ENCODE peak calls at places on chromosomes 7 and 10, in six cellular contexts. One of them, this sample, is unnamed.

GRCh38 chr10:101780818-101781654 is 2.2 kb downstream of the NPM3 start:
- DNase-seq in HepG2: peak
- DNase-seq in H1: no peak
- DNase-seq in K562: peak
- DNase-seq in IMR-90: peak
- DNase-seq in GM12878: peak
- DNase-seq in this sample: peak

GRCh38 chr7:50352282-50352681 is 47.8 kb downstream of the IKZF1 start:
- DNase-seq in HepG2: no peak
- DNase-seq in H1: no peak
- DNase-seq in K562: no peak
- DNase-seq in IMR-90: no peak
- DNase-seq in GM12878: peak
- DNase-seq in this sample: no peak

GRCh38 chr10:70901276-70901878 is 13.0 kb upstream of the PCBD1 start:
- DNase-seq in HepG2: no peak
- DNase-seq in H1: no peak
- DNase-seq in K562: no peak
- DNase-seq in IMR-90: no peak
- DNase-seq in GM12878: no peak
- DNase-seq in this sample: no peak

GRCh38 chr10:7515549-7515948 is 104.7 kb upstream of the SFMBT2 start:
- DNase-seq in HepG2: no peak
- DNase-seq in H1: no peak
- DNase-seq in K562: no peak
- DNase-seq in IMR-90: no peak
- DNase-seq in GM12878: no peak
- DNase-seq in this sample: no peak

GRCh38 chr7:131370523-131370968 is 42.9 kb downstream of the MKLN1 start:
- DNase-seq in HepG2: no peak
- DNase-seq in H1: peak
- DNase-seq in K562: no peak
- DNase-seq in IMR-90: peak
- DNase-seq in GM12878: peak
- DNase-seq in this sample: no peak

GRCh38 chr10:47152861-47153349 is 147.1 kb upstream of the GDF10 start:
- DNase-seq in HepG2: no peak
- DNase-seq in H1: no peak
- DNase-seq in K562: no peak
- DNase-seq in IMR-90: no peak
- DNase-seq in GM12878: no peak
- DNase-seq in this sample: no peak

GRCh38 chr7:111239437-111239836 is 148.5 kb downstream of the LRRN3 start:
- DNase-seq in HepG2: no peak
- DNase-seq in H1: no peak
- DNase-seq in K562: no peak
- DNase-seq in IMR-90: no peak
- DNase-seq in GM12878: no peak
- DNase-seq in this sample: peak

GRCh38 chr10:61907587-61907986 is 6.1 kb downstream of the ARID5B start:
- DNase-seq in HepG2: no peak
- DNase-seq in H1: no peak
- DNase-seq in K562: no peak
- DNase-seq in IMR-90: no peak
- DNase-seq in GM12878: no peak
- DNase-seq in this sample: no peak

GRCh38 chr7:114928060-114928459 is 6.2 kb downstream of the MDFIC start:
- DNase-seq in HepG2: no peak
- DNase-seq in H1: no peak
- DNase-seq in K562: no peak
- DNase-seq in IMR-90: no peak
- DNase-seq in GM12878: no peak
- DNase-seq in this sample: no peak

GRCh38 chr7:11210374-11210773 is 236.7 kb downstream of the PHF14 start:
- DNase-seq in HepG2: no peak
- DNase-seq in H1: no peak
- DNase-seq in K562: no peak
- DNase-seq in IMR-90: no peak
- DNase-seq in GM12878: no peak
- DNase-seq in this sample: no peak

GRCh38 chr7:11206131-11206921 is 232.7 kb downstream of the PHF14 start:
- DNase-seq in HepG2: no peak
- DNase-seq in H1: no peak
- DNase-seq in K562: no peak
- DNase-seq in IMR-90: no peak
- DNase-seq in GM12878: no peak
- DNase-seq in this sample: no peak

GRCh38 chr7:11203224-11203623 is 229.6 kb downstream of the PHF14 start:
- DNase-seq in HepG2: no peak
- DNase-seq in H1: no peak
- DNase-seq in K562: no peak
- DNase-seq in IMR-90: no peak
- DNase-seq in GM12878: no peak
- DNase-seq in this sample: no peak

GRCh38 chr7:11203688-11204087 is 230.0 kb downstream of the PHF14 start:
- DNase-seq in HepG2: no peak
- DNase-seq in H1: no peak
- DNase-seq in K562: no peak
- DNase-seq in IMR-90: no peak
- DNase-seq in GM12878: no peak
- DNase-seq in this sample: no peak

GRCh38 chr7:11207565-11207964 is 233.9 kb downstream of the PHF14 start:
- DNase-seq in HepG2: no peak
- DNase-seq in H1: no peak
- DNase-seq in K562: no peak
- DNase-seq in IMR-90: no peak
- DNase-seq in GM12878: no peak
- DNase-seq in this sample: no peak
- TF ChIP-seq CTCF in HepG2: no peak
- TF ChIP-seq CTCF in H1: peak
- TF ChIP-seq CTCF in K562: no peak
- TF ChIP-seq CTCF in IMR-90: no peak
- TF ChIP-seq CTCF in GM12878: no peak
- TF ChIP-seq CTCF in this sample: peak

DNA sequence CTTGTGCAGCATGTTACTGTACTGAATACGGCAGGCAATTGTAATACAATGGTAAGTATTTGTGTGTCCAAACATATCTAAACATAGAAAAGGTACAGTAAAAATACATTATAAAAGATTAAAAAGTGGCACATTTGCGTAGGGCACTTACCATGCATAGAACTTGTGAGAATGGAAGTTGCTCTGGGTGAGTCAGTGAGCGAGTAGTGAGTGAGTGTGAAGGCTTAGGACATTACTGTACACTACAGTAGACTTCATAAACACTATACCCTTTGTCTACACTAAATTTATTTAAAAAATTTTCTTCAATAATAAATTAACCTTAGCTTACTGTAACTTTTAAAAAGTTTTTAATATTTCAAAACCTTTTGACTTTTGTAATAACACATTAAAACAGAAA is 37.5 kb downstream of the BPGM start:
- DNase-seq in HepG2: no peak
- DNase-seq in H1: no peak
- DNase-seq in K562: no peak
- DNase-seq in IMR-90: peak
- DNase-seq in GM12878: no peak
- DNase-seq in this sample: no peak
- H3K9ac ChIP-seq in HepG2: no peak
- H3K9ac ChIP-seq in H1: no peak
- H3K9ac ChIP-seq in K562: no peak
- H3K9ac ChIP-seq in IMR-90: no peak
- H3K9ac ChIP-seq in GM12878: no peak
- H3K9ac ChIP-seq in this sample: no peak

GRCh38 chr10:91622601-91623000 is 10.3 kb downstream of the PPP1R3C start:
- DNase-seq in HepG2: no peak
- DNase-seq in H1: no peak
- DNase-seq in K562: no peak
- DNase-seq in IMR-90: no peak
- DNase-seq in GM12878: no peak
- DNase-seq in this sample: no peak

GRCh38 chr10:91627344-91628102 is 5.3 kb downstream of the PPP1R3C start:
- DNase-seq in HepG2: no peak
- DNase-seq in H1: no peak
- DNase-seq in K562: no peak
- DNase-seq in IMR-90: no peak
- DNase-seq in GM12878: no peak
- DNase-seq in this sample: no peak

GRCh38 chr10:91621483-91622113 is 11.3 kb downstream of the PPP1R3C start:
- DNase-seq in HepG2: no peak
- DNase-seq in H1: no peak
- DNase-seq in K562: no peak
- DNase-seq in IMR-90: peak
- DNase-seq in GM12878: no peak
- DNase-seq in this sample: no peak

GRCh38 chr10:91626936-91627335 is 5.9 kb downstream of the PPP1R3C start:
- DNase-seq in HepG2: no peak
- DNase-seq in H1: no peak
- DNase-seq in K562: no peak
- DNase-seq in IMR-90: no peak
- DNase-seq in GM12878: no peak
- DNase-seq in this sample: no peak

DNA sequence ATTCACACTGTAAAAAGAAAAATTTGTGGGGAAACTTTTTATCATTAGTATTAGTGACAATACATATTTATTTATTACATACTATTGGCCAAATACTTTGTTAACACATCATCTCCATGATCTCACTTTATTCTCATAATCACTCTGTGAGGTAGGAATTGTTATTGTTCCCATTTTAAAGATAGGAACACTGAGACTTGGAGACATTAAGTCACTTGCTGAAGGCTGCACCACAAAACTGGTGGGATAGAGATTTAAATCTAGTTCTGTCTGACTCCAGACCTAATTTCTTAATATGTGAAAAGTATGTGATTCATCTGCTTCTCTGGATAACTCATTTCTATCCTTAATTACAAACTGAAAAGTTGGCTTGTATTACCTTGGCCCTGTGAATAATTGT is 8.2 kb downstream of the PPP1R3C start:
- DNase-seq in HepG2: no peak
- DNase-seq in H1: no peak
- DNase-seq in K562: no peak
- DNase-seq in IMR-90: no peak
- DNase-seq in GM12878: no peak
- DNase-seq in this sample: no peak
- TF ChIP-seq USF2 in HepG2: no peak
- TF ChIP-seq USF2 in H1: no peak
- TF ChIP-seq USF2 in K562: no peak
- TF ChIP-seq USF2 in IMR-90: no peak
- TF ChIP-seq USF2 in GM12878: no peak
- TF ChIP-seq USF2 in this sample: no peak

GRCh38 chr10:100185364-100186252 is at the start of gene ERLIN1:
- DNase-seq in HepG2: peak
- DNase-seq in H1: peak
- DNase-seq in K562: peak
- DNase-seq in IMR-90: peak
- DNase-seq in GM12878: peak
- DNase-seq in this sample: peak
- TF ChIP-seq CTCF in HepG2: peak
- TF ChIP-seq CTCF in H1: no peak
- TF ChIP-seq CTCF in K562: no peak
- TF ChIP-seq CTCF in IMR-90: no peak
- TF ChIP-seq CTCF in GM12878: no peak
- TF ChIP-seq CTCF in this sample: no peak

DNA sequence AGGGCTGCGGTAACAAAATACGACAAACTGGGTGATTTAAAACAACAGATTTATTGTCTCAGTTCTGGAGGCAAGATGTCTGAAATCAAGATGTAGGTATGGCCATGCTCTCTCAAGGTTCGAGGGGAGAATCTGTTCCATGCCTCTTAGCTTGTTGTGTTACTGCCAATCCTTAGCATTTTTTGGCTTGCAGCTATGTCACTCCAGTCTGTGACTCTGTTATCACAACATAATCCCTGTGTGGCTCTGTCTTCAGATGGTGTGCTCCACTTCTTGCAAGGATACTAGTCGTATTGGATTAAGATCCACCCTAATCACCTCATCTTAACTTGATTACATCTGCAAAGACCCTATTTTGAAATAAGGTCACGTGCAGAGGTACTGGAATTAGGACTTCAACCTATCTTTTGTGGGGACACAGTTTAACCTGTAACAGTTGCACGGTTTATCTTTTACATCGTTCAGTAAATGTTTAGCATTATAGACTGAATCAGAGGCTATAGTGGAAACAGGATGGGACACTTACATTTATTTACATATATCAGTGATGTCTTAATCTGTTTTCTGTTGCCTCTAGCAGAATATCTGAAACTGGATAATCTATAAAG is 3.1 kb downstream of the C1GALT1 start:
- DNase-seq in HepG2: no peak
- DNase-seq in H1: no peak
- DNase-seq in K562: no peak
- DNase-seq in IMR-90: no peak
- DNase-seq in GM12878: no peak
- DNase-seq in this sample: no peak
- H3K9ac ChIP-seq in HepG2: peak
- H3K9ac ChIP-seq in H1: no peak
- H3K9ac ChIP-seq in K562: no peak
- H3K9ac ChIP-seq in IMR-90: no peak
- H3K9ac ChIP-seq in GM12878: no peak
- H3K9ac ChIP-seq in this sample: no peak

GRCh38 chr7:116196947-116197346 is 13.4 kb upstream of the TES start:
- DNase-seq in HepG2: no peak
- DNase-seq in H1: no peak
- DNase-seq in K562: no peak
- DNase-seq in IMR-90: no peak
- DNase-seq in GM12878: no peak
- DNase-seq in this sample: no peak

GRCh38 chr7:116197355-116197754 is 13.0 kb upstream of the TES start:
- DNase-seq in HepG2: no peak
- DNase-seq in H1: no peak
- DNase-seq in K562: no peak
- DNase-seq in IMR-90: no peak
- DNase-seq in GM12878: no peak
- DNase-seq in this sample: no peak

GRCh38 chr7:116195451-116195850 is 14.9 kb upstream of the TES start:
- DNase-seq in HepG2: no peak
- DNase-seq in H1: no peak
- DNase-seq in K562: no peak
- DNase-seq in IMR-90: peak
- DNase-seq in GM12878: no peak
- DNase-seq in this sample: no peak

GRCh38 chr7:116193329-116194087 is 16.8 kb upstream of the TES start:
- DNase-seq in HepG2: no peak
- DNase-seq in H1: no peak
- DNase-seq in K562: no peak
- DNase-seq in IMR-90: no peak
- DNase-seq in GM12878: no peak
- DNase-seq in this sample: no peak

DNA sequence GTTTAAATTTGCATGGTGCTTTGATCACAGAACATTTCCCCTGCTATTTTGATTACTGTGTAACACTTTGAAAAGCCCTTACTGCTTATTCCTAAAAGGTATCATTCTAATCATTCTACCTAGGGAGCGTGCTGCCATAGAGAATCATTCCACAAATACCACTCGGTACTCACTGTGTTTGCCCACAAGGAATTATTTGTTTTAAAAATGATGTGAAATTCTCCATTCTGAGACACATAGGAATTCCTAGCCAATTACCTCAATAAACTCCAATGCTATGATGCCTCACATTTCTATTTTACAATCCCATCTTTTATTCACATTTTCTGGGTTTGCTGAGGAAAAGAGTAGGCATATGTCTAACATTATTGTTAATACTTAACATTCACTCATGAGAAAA is 16.2 kb upstream of the TES start:
- DNase-seq in HepG2: no peak
- DNase-seq in H1: no peak
- DNase-seq in K562: no peak
- DNase-seq in IMR-90: peak
- DNase-seq in GM12878: no peak
- DNase-seq in this sample: no peak
- TF ChIP-seq USF2 in HepG2: no peak
- TF ChIP-seq USF2 in H1: no peak
- TF ChIP-seq USF2 in K562: no peak
- TF ChIP-seq USF2 in IMR-90: no peak
- TF ChIP-seq USF2 in GM12878: no peak
- TF ChIP-seq USF2 in this sample: no peak

This sample was measured in SK-N-SH.